ENCODE peak calls at places on chromosomes 7 and 10, in seven cellular contexts. O, S, G, Q, M, B and Y are unnamed samples.

GRCh38 chr10:7956508-7956907 is 98.0 kb upstream of the GATA3 start:
- DNase-seq in O (no peak), S (no peak), G (no peak), Q (no peak), M (no peak), B (no peak), Y (no peak)

GRCh38 chr10:3395041-3395440 is 222.5 kb upstream of the PITRM1 start:
- DNase-seq in O (no peak), S (no peak), G (no peak), Q (peak), M (no peak), B (no peak), Y (no peak)

GRCh38 chr7:93145324-93145723 is 2.9 kb downstream of the SAMD9L start:
- DNase-seq in O (no peak), S (no peak), G (no peak), Q (no peak), M (no peak), B (no peak), Y (no peak)

GRCh38 chr10:76546411-76546810 is 1091.2 kb downstream of the KCNMA1 start:
- DNase-seq in O (no peak), S (no peak), G (no peak), Q (no peak), M (no peak), B (no peak), Y (no peak)

GRCh38 chr10:113563306-113564088 is 10.6 kb downstream of the HABP2 start:
- DNase-seq in O (peak), S (peak), G (peak), Q (peak), M (peak), B (peak), Y (peak)

GRCh38 chr7:144936314-144936713 is 100.5 kb upstream of the TPK1 start:
- DNase-seq in O (no peak), S (no peak), G (no peak), Q (no peak), M (no peak), B (no peak), Y (no peak)

GRCh38 chr10:37035853-37036252 is 89.5 kb upstream of the ANKRD30A start:
- DNase-seq in O (no peak), S (no peak), G (no peak), Q (no peak), M (no peak), B (no peak), Y (no peak)

GRCh38 chr10:97771913-97772823 is at the start of gene SFRP5:
- DNase-seq in O (no peak), S (no peak), G (no peak), Q (peak), M (no peak), B (no peak), Y (no peak)

GRCh38 chr10:13839430-13839986 is 252.7 kb downstream of the PRPF18 start:
- DNase-seq in O (no peak), S (no peak), G (peak), Q (no peak), M (no peak), B (peak), Y (no peak)

GRCh38 chr7:99558306-99559275 is at the start of gene ZNF655:
- DNase-seq in O (peak), S (no peak), G (peak), Q (peak), M (peak), B (peak), Y (peak)

GRCh38 chr7:22801907-22802306 is 20.7 kb downstream of the TOMM7 start:
- DNase-seq in O (no peak), S (no peak), G (no peak), Q (no peak), M (no peak), B (no peak), Y (no peak)

GRCh38 chr10:339038-339391 is 203.8 kb downstream of the ZMYND11 start:
- DNase-seq in O (no peak), S (no peak), G (no peak), Q (no peak), M (no peak), B (no peak), Y (no peak)

GRCh38 chr10:103849880-103850571 is 5.3 kb downstream of the SH3PXD2A start:
- DNase-seq in O (no peak), S (peak), G (peak), Q (no peak), M (no peak), B (peak), Y (no peak)

GRCh38 chr10:133335238-133336122 is 1.2 kb downstream of the CALY start:
- DNase-seq in O (peak), S (no peak), G (no peak), Q (peak), M (peak), B (no peak), Y (no peak)

GRCh38 chr7:131124867-131125266 is 202.8 kb upstream of the MKLN1 start:
- DNase-seq in O (no peak), S (no peak), G (no peak), Q (no peak), M (no peak), B (no peak), Y (no peak)
- H3K27ac ChIP-seq in O (no peak), S (no peak), G (no peak), Q (no peak), M (no peak), B (no peak), Y (no peak)

DNA sequence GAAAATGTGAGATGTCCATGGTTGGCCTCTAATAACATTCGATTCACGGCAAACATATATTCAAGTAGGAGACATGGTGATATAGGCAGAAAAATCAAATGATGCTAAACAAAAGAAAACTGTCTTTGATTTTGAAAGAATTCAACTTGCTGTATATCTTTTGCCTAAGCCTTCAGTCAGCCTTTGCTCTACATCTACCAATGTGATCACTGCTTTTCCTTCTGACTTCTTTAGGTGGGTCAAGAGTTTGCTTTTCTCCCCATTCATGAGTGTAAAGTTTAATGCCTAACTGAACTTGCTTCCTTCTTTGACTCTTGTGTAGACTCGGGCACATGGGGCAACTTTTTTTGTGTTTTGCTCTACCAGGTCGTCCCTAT is 417 bp upstream of the HIF1AN start:
- DNase-seq in O (no peak), S (no peak), G (no peak), Q (no peak), M (no peak), B (no peak), Y (no peak)
- H3K27ac ChIP-seq in O (no peak), S (peak), G (peak), Q (peak), M (peak), B (peak), Y (peak)

DNA sequence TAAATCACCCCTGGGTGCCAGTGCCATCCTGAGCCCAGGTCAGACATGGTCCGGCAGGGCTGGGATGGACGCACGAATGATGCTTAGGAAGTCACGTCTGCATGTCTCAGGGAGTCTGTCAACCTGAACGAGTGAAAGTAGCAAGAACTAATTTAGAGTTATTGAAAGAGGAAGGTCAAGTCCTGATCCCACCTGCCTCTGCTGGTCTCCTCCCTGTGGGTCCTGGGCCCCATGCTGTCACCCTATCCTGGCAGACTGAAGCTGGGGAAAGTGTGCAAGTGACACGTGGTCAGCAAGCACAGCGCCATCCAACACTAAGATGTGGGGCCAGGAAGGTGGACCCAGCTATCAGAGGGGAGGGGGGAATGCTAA is 26.1 kb upstream of the GRID1 start:
- DNase-seq in O (no peak), S (no peak), G (peak), Q (no peak), M (no peak), B (no peak), Y (no peak)
- H3K27ac ChIP-seq in O (no peak), S (no peak), G (no peak), Q (no peak), M (no peak), B (no peak), Y (no peak)

DNA sequence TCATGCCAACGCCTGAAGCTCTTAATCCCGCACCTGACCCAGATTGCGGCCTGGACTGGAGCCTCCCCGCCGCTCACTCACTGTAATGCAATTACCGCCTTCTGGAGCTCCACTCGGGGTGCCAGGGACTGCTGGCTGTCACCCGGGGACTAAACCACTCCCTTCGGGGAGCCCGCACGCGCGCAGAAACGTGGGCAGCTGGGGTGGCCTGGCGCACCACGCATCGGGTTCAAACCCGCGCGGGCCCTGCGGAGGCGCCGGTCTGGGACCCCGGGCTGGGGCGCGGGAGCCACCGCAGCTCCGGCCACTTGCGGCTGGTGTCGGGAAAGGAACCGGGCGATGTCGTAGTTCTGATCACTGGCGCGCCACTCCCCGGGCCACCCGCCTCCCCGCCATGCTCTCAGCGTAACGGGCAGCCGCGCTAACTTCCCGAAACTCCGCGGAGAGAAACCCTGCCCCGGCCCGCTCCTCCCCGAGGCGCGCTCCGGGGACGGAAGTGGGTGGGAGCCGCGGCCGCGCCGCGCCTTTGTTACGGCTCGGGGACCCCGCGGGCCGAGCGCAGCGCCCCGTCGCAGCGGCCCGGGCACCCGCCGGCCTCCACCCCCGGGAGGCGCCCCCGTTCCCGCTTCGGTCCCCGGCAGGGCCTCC is 100.3 kb upstream of the SVIL start:
- DNase-seq in O (peak), S (no peak), G (peak), Q (peak), M (peak), B (peak), Y (no peak)
- H3K27ac ChIP-seq in O (peak), S (peak), G (peak), Q (peak), M (peak), B (peak), Y (no peak)

GRCh38 chr10:18332484-18332883 is 192.3 kb downstream of the CACNB2 start:
- DNase-seq in O (no peak), S (no peak), G (no peak), Q (no peak), M (no peak), B (no peak), Y (no peak)

GRCh38 chr10:18332048-18332447 is 191.8 kb downstream of the CACNB2 start:
- DNase-seq in O (no peak), S (no peak), G (no peak), Q (no peak), M (no peak), B (no peak), Y (no peak)

GRCh38 chr10:18334116-18334867 is 194.1 kb downstream of the CACNB2 start:
- DNase-seq in O (no peak), S (no peak), G (no peak), Q (no peak), M (no peak), B (no peak), Y (no peak)

GRCh38 chr10:18328941-18329340 is 188.7 kb downstream of the CACNB2 start:
- DNase-seq in O (no peak), S (no peak), G (no peak), Q (no peak), M (no peak), B (no peak), Y (no peak)

DNA sequence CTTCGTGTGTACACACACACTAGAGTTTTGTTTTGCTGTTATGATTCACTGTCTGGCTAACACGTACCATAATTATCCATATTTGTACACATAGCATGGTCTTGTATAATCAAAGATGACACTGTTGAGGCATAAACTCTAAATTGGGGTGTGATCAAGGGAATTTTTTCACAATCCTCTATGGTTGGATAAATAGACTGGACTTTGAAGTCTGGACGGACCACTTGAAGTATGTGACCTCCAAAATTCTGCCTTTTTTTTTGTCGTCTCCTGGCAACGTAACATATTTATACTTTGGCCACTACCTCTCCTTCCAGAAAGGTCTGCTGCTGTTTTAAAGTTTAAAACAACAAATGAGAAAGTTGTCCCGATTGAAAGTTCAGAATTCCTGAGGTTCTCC is 193.4 kb downstream of the CACNB2 start:
- DNase-seq in O (no peak), S (no peak), G (no peak), Q (no peak), M (no peak), B (no peak), Y (no peak)
- H3K27ac ChIP-seq in O (no peak), S (no peak), G (peak), Q (no peak), M (peak), B (peak), Y (no peak)